ENCODE peak calls at places on chromosomes 1 and 21, in ten cellular contexts. B is activated naive CD4-positive, alpha-beta T cell treated with anti-CD3 and anti-CD28 coated beads, Interleukin-2, amount 50 U/mL, for 16 hours; R is lower lobe of right lung; F is fibroblast of lung; O is foreskin fibroblast; D is NCI-H2081; S is cardiac fibroblast; U is activated T-cell treated with anti-CD3 and anti-CD28 coated beads, Interleukin-2, amount 50 U/mL, for 72 hours; X is NCI-H187; H is choroid plexus epithelial cell. L is an unnamed sample.

GRCh38 chr1:179081696-179082307 is at the start of gene TOR3A:
- DNase-seq in B (peak), R (peak), F (peak), O (peak), D (peak), S (peak), U (peak), X (peak), H (peak), L (peak)

GRCh38 chr1:151990856-151991198 is 2.8 kb downstream of the S100A10 start:
- DNase-seq in B (no peak), R (no peak), F (peak), O (peak), D (no peak), S (peak), U (no peak), X (no peak), H (peak), L (peak)

GRCh38 chr1:2921970-2922686 is 99.1 kb upstream of the ACTRT2 start:
- DNase-seq in B (peak), R (no peak), F (no peak), O (no peak), D (no peak), S (no peak), U (peak), X (no peak), H (no peak), L (no peak)

GRCh38 chr1:9689971-9690381 is 38.4 kb downstream of the PIK3CD start:
- DNase-seq in B (peak), R (peak), F (peak), O (no peak), D (no peak), S (peak), U (no peak), X (no peak), H (no peak), L (peak)

GRCh38 chr1:58249371-58249728 is 297.2 kb downstream of the OMA1 start:
- DNase-seq in B (no peak), R (no peak), F (no peak), O (no peak), D (no peak), S (no peak), U (no peak), X (no peak), H (no peak), L (no peak)

GRCh38 chr21:38986460-38987395 is 181.0 kb downstream of the ETS2 start:
- DNase-seq in B (no peak), R (no peak), F (no peak), O (no peak), D (no peak), S (no peak), U (no peak), X (no peak), H (no peak), L (no peak)

GRCh38 chr1:201240171-201240570 is 43.1 kb upstream of the PKP1 start:
- DNase-seq in B (no peak), R (no peak), F (no peak), O (no peak), D (no peak), S (no peak), U (no peak), X (no peak), H (no peak), L (no peak)

GRCh38 chr1:8706291-8706690 is 111.1 kb downstream of the RERE start:
- DNase-seq in B (no peak), R (no peak), F (no peak), O (no peak), D (no peak), S (no peak), U (no peak), X (no peak), H (no peak), L (no peak)

GRCh38 chr21:17848228-17848627 is 29.1 kb upstream of the C21orf91 start:
- DNase-seq in B (no peak), R (no peak), F (peak), O (peak), D (no peak), S (peak), U (peak), X (no peak), H (peak), L (no peak)

GRCh38 chr1:92764116-92764515 is 20.8 kb downstream of the EVI5 start:
- DNase-seq in B (no peak), R (no peak), F (peak), O (no peak), D (no peak), S (no peak), U (no peak), X (no peak), H (no peak), L (no peak)

L was measured in left kidney.